ENCODE peak calls at places on chromosomes 6 and 20, in six cellular contexts. W is HuH-7.5, H is T-helper 1 cell, V is Right ventricle myocardium superior, I is substantia nigra, D is fibroblast of the aortic adventitia. J is an unnamed sample.

GRCh38 chr6:143443096-143443495 is 7.4 kb downstream of the ADAT2 start:
- DNase-seq in I (no peak), V (no peak), W (no peak), D (no peak), H (no peak), J (peak; percentile 40)

GRCh38 chr6:155158044-155158843 is 105.6 kb upstream of the CLDN20 start:
- DNase-seq in V (no peak), I (no peak), D (peak; percentile 56), H (no peak), W (no peak), J (no peak)

GRCh38 chr20:22449115-22449973 is 135.0 kb downstream of the FOXA2 start:
- DNase-seq in W (no peak), H (no peak), V (no peak), I (no peak), D (peak; percentile 54), J (no peak)

GRCh38 chr20:64247312-64247627 is 8.3 kb upstream of the PCMTD2 start:
- DNase-seq in H (no peak), I (no peak), W (no peak), D (no peak), V (no peak), J (no peak)

GRCh38 chr20:38143238-38143645 is 21.8 kb downstream of the TGM2 start:
- DNase-seq in W (peak; percentile 96), V (no peak), I (no peak), D (no peak), H (no peak), J (peak; percentile 24)

GRCh38 chr6:170368544-170368943 is 62.0 kb downstream of the FAM120B start:
- DNase-seq in V (no peak), I (no peak), D (no peak), W (no peak), H (no peak), J (no peak)

GRCh38 chr6:31007694-31008093 is 2.6 kb upstream of the MUC22 start:
- DNase-seq in V (no peak), D (peak; percentile 47), H (no peak), I (no peak), W (no peak), J (no peak)

GRCh38 chr6:5078121-5078695 is 6.9 kb upstream of the PPP1R3G start:
- DNase-seq in H (no peak), V (no peak), D (no peak), W (no peak), I (no peak), J (no peak)

GRCh38 chr6:110990835-110991576 is 9.2 kb downstream of the RPF2 start:
- DNase-seq in W (no peak), I (no peak), H (no peak), D (no peak), V (no peak), J (no peak)

GRCh38 chr6:110567957-110568696 is 91.7 kb upstream of the SLC22A16 start:
- DNase-seq in H (no peak), W (no peak), V (no peak), I (no peak), D (no peak), J (no peak)

GRCh38 chr6:80440496-80441160 is 334.2 kb downstream of the BCKDHB start:
- DNase-seq in H (no peak), W (no peak), V (no peak), I (no peak), D (no peak), J (no peak)

GRCh38 chr6:102619585-102619984 is 1226.1 kb downstream of the GRIK2 start:
- DNase-seq in I (no peak), W (no peak), V (no peak), D (peak; percentile 2), H (no peak), J (no peak)

GRCh38 chr6:48757661-48758060 is 646.7 kb upstream of the PTCHD4 start:
- DNase-seq in D (peak; percentile 12), H (no peak), V (no peak), W (no peak), I (no peak), J (no peak)

GRCh38 chr20:25285091-25285647 is 37.3 kb downstream of the PYGB start:
- DNase-seq in I (no peak), V (peak; percentile 34), D (no peak), H (no peak), W (no peak), J (no peak)

GRCh38 chr20:33291830-33292355 is 8.9 kb downstream of the BPIFB1 start:
- DNase-seq in D (peak; percentile 26), I (peak; percentile 70), W (peak; percentile 70), H (peak; percentile 40), V (peak; percentile 57), J (no peak)

GRCh38 chr6:169274761-169275160 is 21.1 kb upstream of the THBS2 start:
- DNase-seq in W (no peak), D (peak; percentile 37), V (no peak), H (no peak), I (no peak), J (no peak)

GRCh38 chr6:150511313-150511712 is 88.4 kb upstream of the PLEKHG1 start:
- DNase-seq in W (no peak), D (no peak), V (no peak), I (no peak), H (no peak), J (no peak)

GRCh38 chr6:17869010-17869752 is 118.3 kb downstream of the KIF13A start:
- DNase-seq in V (no peak), D (peak; percentile 68), H (no peak), W (no peak), I (no peak), J (no peak)

GRCh38 chr6:44275271-44275748 is 5.1 kb downstream of the TMEM151B start:
- DNase-seq in W (no peak), H (no peak), I (no peak), V (no peak), D (no peak), J (no peak)

GRCh38 chr20:32731882-32732266 is 11.4 kb downstream of the COMMD7 start:
- DNase-seq in W (peak; percentile 74), H (no peak), I (no peak), V (no peak), D (no peak), J (no peak)

GRCh38 chr20:38842558-38842981 is 37.1 kb downstream of the PPP1R16B start:
- DNase-seq in H (peak; percentile 36), I (no peak), W (no peak), V (no peak), D (no peak), J (no peak)

GRCh38 chr20:2248837-2249236 is 47.0 kb upstream of the TGM3 start:
- DNase-seq in W (no peak), I (no peak), V (no peak), H (no peak), D (no peak), J (no peak)

GRCh38 chr6:92777146-92777740 is 642.1 kb downstream of the EPHA7 start:
- DNase-seq in D (no peak), V (no peak), W (no peak), I (no peak), H (no peak), J (no peak)

GRCh38 chr20:50336631-50337030 is 146.0 kb downstream of the CEBPB start:
- DNase-seq in H (no peak), W (no peak), D (no peak), V (no peak), I (no peak), J (no peak)

J was measured in heart left ventricle.